ENCODE peak calls at places on chromosomes 6 and 20, in eight cellular contexts. I is NCI-H774, L is cardiac fibroblast, X is Panc1, K is RPMI7951, J is endothelial cell, W is HuH-7.5, S is breast epithelium. F is an unnamed sample.

GRCh38 chr6:17600527-17601388 is 656 bp downstream of the FAM8A1 start:
- DNase-seq in W (no peak), L (peak; percentile 27), S (no peak), K (peak; percentile 42), X (no peak), I (no peak), J (peak; percentile 47), F (no peak)

GRCh38 chr6:134029495-134030455 is 22.6 kb downstream of the SLC2A12 start:
- DNase-seq in I (no peak), J (no peak), S (no peak), X (no peak), L (peak; percentile 38), W (no peak), K (peak; percentile 80), F (peak; percentile 6)

GRCh38 chr20:51577432-51578144 is 35.1 kb upstream of the NFATC2 start:
- DNase-seq in J (no peak), W (no peak), L (no peak), I (no peak), K (no peak), X (no peak), S (no peak), F (no peak)

GRCh38 chr6:15754035-15754705 is 91.3 kb upstream of the DTNBP1 start:
- DNase-seq in L (peak; percentile 13), K (peak; percentile 68), W (no peak), J (no peak), I (no peak), X (no peak), S (no peak), F (no peak)

GRCh38 chr6:6823568-6824224 is 235.2 kb downstream of the LY86 start:
- DNase-seq in W (no peak), K (no peak), L (no peak), J (no peak), S (no peak), X (no peak), I (no peak), F (no peak)

GRCh38 chr6:129786548-129786947 is 74.6 kb downstream of the TMEM244 start:
- DNase-seq in L (no peak), X (no peak), K (no peak), W (no peak), S (no peak), J (no peak), I (no peak), F (no peak)

GRCh38 chr6:31979238-31979898 is 2.5 kb upstream of the C4A start:
- DNase-seq in S (no peak), W (no peak), K (no peak), L (no peak), I (no peak), X (no peak), J (no peak), F (no peak)

GRCh38 chr6:84549912-84550311 is 214.5 kb downstream of the TBX18 start:
- DNase-seq in S (no peak), L (no peak), K (no peak), I (no peak), J (peak; percentile 12), W (no peak), X (no peak), F (no peak)

GRCh38 chr20:57544838-57545564 is 15.9 kb upstream of the PCK1 start:
- DNase-seq in J (no peak), I (no peak), W (no peak), X (no peak), S (no peak), K (no peak), L (no peak), F (no peak)

GRCh38 chr6:80454197-80454596 is 347.7 kb downstream of the BCKDHB start:
- DNase-seq in L (peak; percentile 81), S (no peak), K (peak; percentile 90), J (no peak), I (no peak), W (no peak), X (no peak), F (no peak)

GRCh38 chr20:32490942-32491763 is 94.0 kb downstream of the NOL4L start:
- DNase-seq in I (no peak), S (no peak), W (no peak), J (no peak), X (no peak), L (no peak), K (no peak), F (no peak)

GRCh38 chr20:8853805-8854338 is 215.0 kb upstream of the PLCB4 start:
- DNase-seq in X (peak; percentile 51), I (peak; percentile 31), J (peak; percentile 40), S (no peak), K (peak; percentile 87), L (peak; percentile 89), W (peak; percentile 46), F (peak; percentile 70)

GRCh38 chr6:53999088-53999755 is 112.0 kb upstream of the MLIP start:
- DNase-seq in W (no peak), X (no peak), S (no peak), J (no peak), I (no peak), K (no peak), L (no peak), F (no peak)

GRCh38 chr20:63106108-63106764 is 99.5 kb upstream of the BHLHE23 start:
- DNase-seq in I (no peak), S (no peak), K (peak; percentile 50), L (peak; percentile 25), J (no peak), X (no peak), W (no peak), F (no peak)

F was measured in A549.